ENCODE peak calls at places on chromosomes 12 and 14, in five cellular contexts. One of them, this sample, is unnamed.

GRCh38 chr14:22577334-22577908 is 11.6 kb downstream of the DAD1 start:
- DNase-seq in amniotic epithelial cell: no peak
- DNase-seq in head of caudate nucleus: no peak
- DNase-seq in PC-3: no peak
- DNase-seq in tibial artery: no peak
- DNase-seq in this sample: no peak

GRCh38 chr12:46390304-46390703 is 17.7 kb upstream of the SLC38A2 start:
- DNase-seq in head of caudate nucleus: no peak
- DNase-seq in PC-3: no peak
- DNase-seq in amniotic epithelial cell: no peak
- DNase-seq in tibial artery: no peak
- DNase-seq in this sample: no peak

GRCh38 chr12:40382217-40382616 is 157.4 kb downstream of the LRRK2 start:
- DNase-seq in tibial artery: no peak
- DNase-seq in amniotic epithelial cell: no peak
- DNase-seq in head of caudate nucleus: no peak
- DNase-seq in PC-3: no peak
- DNase-seq in this sample: no peak

GRCh38 chr14:68466491-68466977 is 326.3 kb downstream of the ZFP36L1 start:
- DNase-seq in tibial artery: peak
- DNase-seq in amniotic epithelial cell: peak
- DNase-seq in PC-3: peak
- DNase-seq in head of caudate nucleus: no peak
- DNase-seq in this sample: peak

GRCh38 chr14:38207830-38208815 is at the start of gene SSTR1:
- DNase-seq in tibial artery: no peak
- DNase-seq in PC-3: no peak
- DNase-seq in head of caudate nucleus: peak
- DNase-seq in amniotic epithelial cell: no peak
- DNase-seq in this sample: peak

GRCh38 chr14:76426161-76426696 is 50.3 kb downstream of the ESRRB start:
- DNase-seq in tibial artery: no peak
- DNase-seq in PC-3: peak
- DNase-seq in head of caudate nucleus: no peak
- DNase-seq in amniotic epithelial cell: no peak
- DNase-seq in this sample: no peak

GRCh38 chr12:45204757-45205156 is 11.1 kb upstream of the ANO6 start:
- DNase-seq in tibial artery: no peak
- DNase-seq in amniotic epithelial cell: peak
- DNase-seq in head of caudate nucleus: no peak
- DNase-seq in PC-3: no peak
- DNase-seq in this sample: no peak

GRCh38 chr12:105567061-105567460 is 236.6 kb downstream of the C12orf75 start:
- DNase-seq in PC-3: no peak
- DNase-seq in amniotic epithelial cell: no peak
- DNase-seq in tibial artery: no peak
- DNase-seq in head of caudate nucleus: no peak
- DNase-seq in this sample: no peak

GRCh38 chr12:32120419-32120818 is 13.8 kb downstream of the BICD1 start:
- DNase-seq in head of caudate nucleus: no peak
- DNase-seq in amniotic epithelial cell: peak
- DNase-seq in tibial artery: no peak
- DNase-seq in PC-3: no peak
- DNase-seq in this sample: no peak

GRCh38 chr12:108854055-108854452 is 3.3 kb downstream of the SSH1 start:
- DNase-seq in PC-3: peak
- DNase-seq in tibial artery: peak
- DNase-seq in head of caudate nucleus: no peak
- DNase-seq in amniotic epithelial cell: peak
- DNase-seq in this sample: peak

GRCh38 chr14:81303258-81303935 is 82.6 kb upstream of the GTF2A1 start:
- DNase-seq in amniotic epithelial cell: no peak
- DNase-seq in head of caudate nucleus: no peak
- DNase-seq in PC-3: peak
- DNase-seq in tibial artery: no peak
- DNase-seq in this sample: no peak

GRCh38 chr14:52918486-52918885 is 32.4 kb downstream of the FERMT2 start:
- DNase-seq in amniotic epithelial cell: peak
- DNase-seq in head of caudate nucleus: no peak
- DNase-seq in tibial artery: no peak
- DNase-seq in PC-3: peak
- DNase-seq in this sample: no peak

GRCh38 chr12:48985475-48985897 is 7.4 kb downstream of the WNT1 start:
- DNase-seq in PC-3: no peak
- DNase-seq in amniotic epithelial cell: no peak
- DNase-seq in tibial artery: no peak
- DNase-seq in head of caudate nucleus: no peak
- DNase-seq in this sample: no peak

GRCh38 chr12:66693901-66694513 is 15.1 kb upstream of the GRIP1 start:
- DNase-seq in PC-3: peak
- DNase-seq in head of caudate nucleus: no peak
- DNase-seq in amniotic epithelial cell: peak
- DNase-seq in tibial artery: no peak
- DNase-seq in this sample: peak